ENCODE peak calls at places on chromosomes 4 and X, in six cellular contexts. K, H, Z, L, R and G are unnamed samples.
A peak's percentile ranks its signal among the peaks of the same experiment; 100 is the strongest.

GRCh38 chr4:20552004-20552403 is 148.3 kb upstream of the PACRGL start:
- DNase-seq in K (no peak), H (no peak), Z (no peak), L (no peak), R (no peak), G (no peak)

GRCh38 chr4:140151700-140152014 is 2.3 kb downstream of the MAML3 start:
- DNase-seq in K (peak; percentile 68), H (peak; percentile 91), Z (peak; percentile 68), L (peak; percentile 83), R (peak; percentile 80), G (peak; percentile 91)

GRCh38 chrX:44872319-44872816 is 620 bp upstream of the KDM6A start:
- DNase-seq in K (no peak), H (peak; percentile 62), Z (no peak), L (no peak), R (peak; percentile 40), G (peak; percentile 49)

GRCh38 chr4:7811536-7812190 is 128.0 kb downstream of the AFAP1 start:
- DNase-seq in K (no peak), H (peak; percentile 58), Z (peak; percentile 75), L (no peak), R (no peak), G (no peak)

GRCh38 chr4:21802406-21802805 is 146.2 kb downstream of the KCNIP4 start:
- DNase-seq in K (no peak), H (no peak), Z (no peak), L (peak; percentile 40), R (peak; percentile 5), G (no peak)

GRCh38 chr4:66555301-66555700 is 885.0 kb upstream of the EPHA5 start:
- DNase-seq in K (no peak), H (no peak), Z (no peak), L (no peak), R (no peak), G (no peak)

GRCh38 chr4:105257817-105258495 is 111.3 kb downstream of the TET2 start:
- DNase-seq in K (no peak), H (no peak), Z (no peak), L (no peak), R (no peak), G (no peak)

GRCh38 chr4:22021116-22021515 is 72.5 kb upstream of the KCNIP4 start:
- DNase-seq in K (no peak), H (no peak), Z (no peak), L (no peak), R (no peak), G (no peak)

GRCh38 chrX:75655627-75656026 is 129.4 kb downstream of the MAGEE2 start:
- DNase-seq in K (no peak), H (no peak), Z (no peak), L (no peak), R (no peak), G (no peak)

GRCh38 chr4:10982305-10982704 is 297.7 kb upstream of the CLNK start:
- DNase-seq in K (no peak), H (no peak), Z (no peak), L (no peak), R (no peak), G (no peak)

GRCh38 chr4:185896832-185897475 is 85.0 kb upstream of the SORBS2 start:
- DNase-seq in K (no peak), H (no peak), Z (no peak), L (no peak), R (no peak), G (no peak)

GRCh38 chr4:23788460-23788859 is 101.4 kb downstream of the PPARGC1A start:
- DNase-seq in K (no peak), H (peak; percentile 15), Z (no peak), L (no peak), R (no peak), G (peak; percentile 99)

GRCh38 chr4:15007201-15007600 is 4.9 kb downstream of the CPEB2 start:
- DNase-seq in K (no peak), H (no peak), Z (no peak), L (no peak), R (no peak), G (no peak)

GRCh38 chr4:59904331-59904730 is 1295.8 kb upstream of the ADGRL3 start:
- DNase-seq in K (no peak), H (no peak), Z (no peak), L (no peak), R (no peak), G (no peak)

GRCh38 chrX:23890933-23891332 is 16.8 kb downstream of the APOO start:
- DNase-seq in K (no peak), H (no peak), Z (no peak), L (no peak), R (no peak), G (no peak)

DNA sequence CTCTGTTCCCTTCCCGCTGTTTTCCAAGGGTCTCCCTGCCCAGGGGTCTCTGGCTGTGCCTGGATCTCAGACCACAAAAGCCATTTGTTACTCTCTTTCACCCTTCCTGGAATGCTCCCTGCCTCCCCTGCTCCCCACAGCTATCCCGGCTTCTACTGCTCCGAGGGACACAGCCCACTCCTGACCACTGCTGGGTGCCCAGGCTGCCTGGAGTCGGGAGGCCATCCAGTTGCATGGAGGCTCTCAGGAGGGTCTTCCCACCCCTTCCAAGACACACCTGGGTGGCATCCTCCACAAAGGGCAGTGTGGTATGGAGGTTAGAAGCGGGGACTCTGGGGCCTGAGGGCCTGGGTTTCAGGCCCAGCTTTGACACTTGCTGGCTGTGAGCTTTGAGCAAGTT is 101.1 kb downstream of the PPP2R2C start:
- DNase-seq in K (no peak), H (no peak), Z (no peak), L (no peak), R (no peak), G (no peak)
- H3K4me3 ChIP-seq in K (no peak overlapping the region), H (no peak overlapping the region), Z (no peak overlapping the region), L (no peak overlapping the region), R (no peak overlapping the region), G (no peak overlapping the region)

DNA sequence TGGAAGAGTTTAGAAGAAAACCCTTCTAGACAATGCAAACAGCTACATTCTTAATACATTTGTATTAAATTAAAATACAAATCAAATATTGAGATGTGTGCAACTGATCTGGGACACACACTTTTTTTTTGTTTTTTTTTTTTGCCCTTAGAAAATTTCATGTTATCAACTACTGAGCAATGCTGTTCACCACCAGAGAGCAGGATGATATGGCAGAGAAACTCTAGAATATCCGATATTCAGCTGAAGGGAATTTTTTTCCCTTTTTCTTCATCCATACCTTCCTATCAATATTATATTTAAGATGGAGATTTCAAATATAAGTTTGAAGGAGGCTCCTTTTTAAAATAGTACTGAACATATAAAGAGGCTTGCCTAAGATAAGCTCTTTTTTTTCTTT is 1.0 kb downstream of the NDST3 start:
- DNase-seq in K (no peak), H (no peak), Z (no peak), L (no peak), R (no peak), G (no peak)
- H3K4me3 ChIP-seq in K (no peak overlapping the region), H (no peak overlapping the region), Z (no peak overlapping the region), L (no peak overlapping the region), R (no peak overlapping the region), G (no peak overlapping the region)

GRCh38 chr4:30720656-30721352 is 635 bp downstream of the PCDH7 start:
- DNase-seq in K (no peak), H (peak; percentile 52), Z (peak; percentile 58), L (no peak), R (peak; percentile 4), G (peak; percentile 26)

GRCh38 chr4:30719363-30720020 is 677 bp upstream of the PCDH7 start:
- DNase-seq in K (no peak), H (peak; percentile 76), Z (peak; percentile 57), L (no peak), R (peak; percentile 18), G (peak; percentile 47)

GRCh38 chr4:30718889-30719252 is 1.3 kb upstream of the PCDH7 start:
- DNase-seq in K (no peak), H (peak; percentile 39), Z (no peak), L (no peak), R (peak; percentile 0), G (no peak)

GRCh38 chr4:30721353-30722091 is 1.4 kb downstream of the PCDH7 start:
- DNase-seq in K (no peak), H (peak; percentile 80), Z (peak; percentile 60), L (no peak), R (peak; percentile 3), G (peak; percentile 42)

GRCh38 chr4:30720021-30720655 is at the start of gene PCDH7:
- DNase-seq in K (no peak), H (peak; percentile 66), Z (peak; percentile 49), L (no peak), R (peak; percentile 7), G (peak; percentile 43)
- H3K4me3 ChIP-seq in K (peak within 1 kb of the TSS; percentile 55), H (peak within 1 kb of the TSS; percentile 81), Z (peak within 1 kb of the TSS; percentile 60), L (peak within 1 kb of the TSS; percentile 62), R (peak within 1 kb of the TSS; percentile 41), G (peak within 1 kb of the TSS; percentile 19)

DNA sequence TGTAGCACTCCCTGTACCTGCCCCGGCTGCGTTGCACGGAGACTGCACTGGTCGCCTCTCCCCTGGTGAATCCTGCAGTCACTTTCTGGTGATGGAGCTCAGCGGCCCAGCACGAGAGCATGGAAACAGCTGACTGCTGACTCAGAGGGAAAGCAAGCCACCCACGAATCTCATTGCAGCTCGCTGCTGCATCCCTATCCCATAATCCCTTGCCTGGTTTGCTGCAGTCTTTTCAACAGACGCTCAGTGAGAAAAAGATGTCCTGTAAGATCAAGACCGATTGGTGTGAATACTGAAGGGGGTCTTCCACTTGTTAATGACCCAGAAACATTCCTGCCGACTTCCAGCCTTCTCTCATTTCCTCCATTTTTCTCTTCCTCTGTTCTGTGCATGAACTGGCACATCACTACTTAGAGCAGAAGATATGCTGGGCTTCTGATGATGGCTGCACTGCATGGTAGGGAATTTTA is 52.9 kb downstream of the TRIM2 start:
- DNase-seq in K (no peak), H (peak; percentile 70), Z (no peak), L (no peak), R (no peak), G (no peak)
- H3K4me3 ChIP-seq in K (peak overlapping the region; percentile 15), H (no peak overlapping the region), Z (no peak overlapping the region), L (peak overlapping the region; percentile 23), R (no peak overlapping the region), G (no peak overlapping the region)

GRCh38 chr4:121073672-121074386 is 1.5 kb upstream of the NDNF start:
- DNase-seq in K (no peak), H (peak; percentile 46), Z (no peak), L (no peak), R (no peak), G (peak; percentile 13)

GRCh38 chr4:121071640-121072037 is 696 bp downstream of the NDNF start:
- DNase-seq in K (no peak), H (no peak), Z (no peak), L (no peak), R (no peak), G (no peak)

GRCh38 chr4:121072836-121073362 is 564 bp upstream of the NDNF start:
- DNase-seq in K (no peak), H (peak; percentile 34), Z (no peak), L (no peak), R (no peak), G (no peak)

GRCh38 chr4:121070696-121071639 is 1.4 kb downstream of the NDNF start:
- DNase-seq in K (no peak), H (peak; percentile 66), Z (peak; percentile 70), L (no peak), R (peak; percentile 25), G (no peak)

GRCh38 chr4:121072080-121072835 is at the start of gene NDNF:
- DNase-seq in K (no peak), H (peak; percentile 74), Z (peak; percentile 71), L (no peak), R (no peak), G (no peak)
- H3K4me3 ChIP-seq in K (peak within 1 kb of the TSS; percentile 61), H (peak within 1 kb of the TSS; percentile 90), Z (peak within 1 kb of the TSS; percentile 69), L (peak within 1 kb of the TSS; percentile 51), R (peak within 1 kb of the TSS; percentile 51), G (peak within 1 kb of the TSS; percentile 59)

GRCh38 chr4:117533501-117533900 is 448.1 kb upstream of the TRAM1L1 start:
- DNase-seq in K (no peak), H (no peak), Z (no peak), L (no peak), R (no peak), G (no peak)

GRCh38 chr4:117527601-117528000 is 442.2 kb upstream of the TRAM1L1 start:
- DNase-seq in K (no peak), H (no peak), Z (no peak), L (no peak), R (no peak), G (no peak)

GRCh38 chr4:117529401-117529800 is 444.0 kb upstream of the TRAM1L1 start:
- DNase-seq in K (no peak), H (no peak), Z (no peak), L (no peak), R (no peak), G (no peak)
- H3K4me3 ChIP-seq in K (no peak overlapping the region), H (no peak overlapping the region), Z (no peak overlapping the region), L (no peak overlapping the region), R (no peak overlapping the region), G (no peak overlapping the region)